ENCODE peak calls at places on chromosomes 13 and 19, in six cellular contexts. N is activated CD4-positive, alpha-beta T cell treated with anti-CD3 and anti-CD28 coated beads for 48 hours; J is BE2C; G is right cardiac atrium; A is GM12865; L is left lobe of liver. B is an unnamed sample.

GRCh38 chr19:55066107-55066709 is 3.3 kb upstream of the RDH13 start:
- DNase-seq in N (no peak), J (no peak), G (no peak), A (no peak), L (no peak), B (no peak)

GRCh38 chr13:52001120-52001731 is 10.0 kb downstream of the ATP7B start:
- DNase-seq in N (no peak), J (no peak), G (no peak), A (peak; percentile 56), L (no peak), B (peak; percentile 79)

GRCh38 chr19:29487432-29487831 is 38.4 kb upstream of the VSTM2B start:
- DNase-seq in N (no peak), J (no peak), G (no peak), A (no peak), L (no peak), B (no peak)

GRCh38 chr19:4360641-4361151 is 17.3 kb downstream of the MPND start:
- DNase-seq in N (no peak), J (no peak), G (peak; percentile 57), A (no peak), L (no peak), B (no peak)

GRCh38 chr13:98541211-98541610 is 35.7 kb downstream of the STK24 start:
- DNase-seq in N (no peak), J (no peak), G (no peak), A (no peak), L (no peak), B (no peak)

GRCh38 chr13:101397742-101398141 is 18.6 kb downstream of the NALCN start:
- DNase-seq in N (no peak), J (no peak), G (no peak), A (no peak), L (no peak), B (no peak)

GRCh38 chr19:40366697-40367561 is 18.4 kb downstream of the PLD3 start:
- DNase-seq in N (no peak), J (peak; percentile 80), G (no peak), A (no peak), L (no peak), B (no peak)

GRCh38 chr19:28221736-28222135 is 991.2 kb downstream of the UQCRFS1 start:
- DNase-seq in N (no peak), J (no peak), G (no peak), A (no peak), L (no peak), B (no peak)

GRCh38 chr19:47228937-47229673 is 1.9 kb downstream of the BBC3 start:
- DNase-seq in N (peak; percentile 23), J (peak; percentile 29), G (no peak), A (no peak), L (no peak), B (peak; percentile 76)

GRCh38 chr13:71773534-71773933 is 93.5 kb downstream of the DACH1 start:
- DNase-seq in N (no peak), J (no peak), G (no peak), A (no peak), L (no peak), B (no peak)

GRCh38 chr13:105785436-105785835 is 750.0 kb downstream of the EFNB2 start:
- DNase-seq in N (no peak), J (no peak), G (no peak), A (no peak), L (no peak), B (no peak)

GRCh38 chr19:1039646-1040475 is at the start of gene ABCA7:
- DNase-seq in N (peak; percentile 100), J (peak; percentile 98), G (peak; percentile 100), A (peak; percentile 100), L (peak; percentile 100), B (peak; percentile 96)

GRCh38 chr19:55310498-55310897 is 14.6 kb downstream of the TMEM150B start:
- DNase-seq in N (no peak), J (no peak), G (no peak), A (no peak), L (no peak), B (no peak)

GRCh38 chr13:114151565-114152284 is 19.3 kb upstream of the RASA3 start:
- DNase-seq in N (peak; percentile 73), J (no peak), G (no peak), A (no peak), L (peak; percentile 88), B (no peak)

GRCh38 chr19:5637971-5638370 is 15.1 kb downstream of the SAFB start:
- DNase-seq in N (no peak), J (no peak), G (no peak), A (no peak), L (no peak), B (no peak)

GRCh38 chr13:21009036-21009435 is 52.4 kb downstream of the LATS2 start:
- DNase-seq in N (no peak), J (no peak), G (no peak), A (no peak), L (no peak), B (no peak)

GRCh38 chr19:1445932-1446712 is 3.8 kb upstream of the APC2 start:
- DNase-seq in N (no peak), J (peak; percentile 82), G (peak; percentile 67), A (no peak), L (no peak), B (no peak)

GRCh38 chr13:23558675-23559536 is 11.3 kb upstream of the TNFRSF19 start:
- DNase-seq in N (peak; percentile 40), J (peak; percentile 25), G (peak; percentile 77), A (peak; percentile 61), L (no peak), B (peak; percentile 5)

GRCh38 chr13:31885994-31886393 is 145.6 kb upstream of the FRY start:
- DNase-seq in N (no peak), J (peak; percentile 79), G (no peak), A (no peak), L (no peak), B (no peak)